ENCODE peak calls at places on chromosomes 6 and 20, in ten cellular contexts. T, C, R, A, P, S, U, I, O and X are unnamed samples.

GRCh38 chr6:87959083-87959482 is 88.6 kb upstream of the SPACA1 start:
- DNase-seq in C (no peak), S (no peak), O (no peak), P (no peak), T (no peak), I (no peak), U (no peak), A (no peak), R (no peak), X (no peak)

GRCh38 chr6:14748679-14749078 is 497.2 kb upstream of the JARID2 start:
- DNase-seq in C (no peak), T (no peak), P (no peak), O (no peak), R (no peak), S (no peak), A (no peak), I (no peak), U (no peak), X (no peak)

GRCh38 chr20:278607-279571 is 11.7 kb downstream of the C20orf96 start:
- DNase-seq in A (no peak), T (no peak), S (no peak), I (no peak), C (no peak), O (peak), R (peak), P (no peak), U (no peak), X (peak)

GRCh38 chr20:49859011-49859410 is 46.4 kb downstream of the SLC9A8 start:
- DNase-seq in A (no peak), C (no peak), T (no peak), R (no peak), S (no peak), O (no peak), U (no peak), P (no peak), I (no peak), X (no peak)

GRCh38 chr6:117676577-117677218 is 1.4 kb downstream of the NUS1 start:
- DNase-seq in U (no peak), O (no peak), P (no peak), T (peak), C (no peak), I (no peak), S (no peak), R (peak), A (no peak), X (no peak)

GRCh38 chr20:39133205-39133604 is 171.1 kb downstream of the DHX35 start:
- DNase-seq in I (no peak), U (no peak), T (no peak), P (no peak), S (no peak), C (no peak), A (no peak), R (no peak), O (no peak), X (no peak)

GRCh38 chr6:147441751-147442150 is 66.7 kb upstream of the SAMD5 start:
- DNase-seq in S (no peak), U (no peak), A (no peak), O (no peak), R (no peak), P (no peak), T (no peak), I (no peak), C (no peak), X (no peak)

GRCh38 chr6:15631380-15631913 is 31.4 kb downstream of the DTNBP1 start:
- DNase-seq in O (no peak), P (no peak), T (no peak), R (no peak), S (no peak), C (no peak), A (no peak), U (no peak), I (no peak), X (no peak)

GRCh38 chr6:684831-685636 is 7.9 kb downstream of the EXOC2 start:
- DNase-seq in S (no peak), R (no peak), A (peak), O (no peak), P (no peak), U (no peak), I (no peak), T (no peak), C (no peak), X (no peak)

GRCh38 chr6:71473908-71474307 is 185.3 kb downstream of the OGFRL1 start:
- DNase-seq in C (no peak), R (no peak), A (no peak), U (no peak), I (peak), P (no peak), O (peak), S (no peak), T (peak), X (peak)

GRCh38 chr20:33518071-33518470 is 28.2 kb downstream of the CBFA2T2 start:
- DNase-seq in P (no peak), R (peak), C (no peak), O (no peak), S (no peak), I (peak), U (no peak), T (peak), A (no peak), X (no peak)

GRCh38 chr20:63705232-63706026 is 2.3 kb downstream of the ARFRP1 start:
- DNase-seq in T (no peak), O (no peak), A (no peak), U (no peak), P (no peak), C (no peak), R (no peak), I (no peak), S (no peak), X (no peak)

GRCh38 chr6:131548441-131548840 is 24.6 kb upstream of the ARG1 start:
- DNase-seq in O (no peak), I (no peak), P (no peak), R (no peak), T (no peak), S (no peak), C (no peak), A (no peak), U (no peak), X (no peak)

GRCh38 chr20:17168026-17168612 is 58.7 kb upstream of the PCSK2 start:
- DNase-seq in I (no peak), U (no peak), S (no peak), R (no peak), O (no peak), P (no peak), C (no peak), A (no peak), T (no peak), X (no peak)

GRCh38 chr20:36950432-36951197 is 893 bp downstream of the SAMHD1 start:
- DNase-seq in I (no peak), R (peak), O (peak), P (no peak), C (no peak), U (peak), T (no peak), S (peak), A (peak), X (peak)

GRCh38 chr20:1280421-1281102 is 14.5 kb downstream of the SNPH start:
- DNase-seq in P (no peak), I (no peak), T (no peak), A (no peak), R (no peak), U (no peak), O (no peak), S (no peak), C (no peak), X (no peak)

GRCh38 chr6:109024784-109025183 is 69.9 kb downstream of the SESN1 start:
- DNase-seq in P (no peak), I (no peak), T (no peak), A (no peak), O (peak), S (no peak), R (peak), C (no peak), U (no peak), X (no peak)

GRCh38 chr6:165728196-165728595 is 65.2 kb upstream of the PDE10A start:
- DNase-seq in P (no peak), A (no peak), C (no peak), S (no peak), U (no peak), T (no peak), I (no peak), R (no peak), O (no peak), X (no peak)

GRCh38 chr6:80642452-80642851 is 536.0 kb downstream of the BCKDHB start:
- DNase-seq in A (no peak), O (no peak), U (no peak), T (no peak), C (no peak), S (no peak), P (no peak), R (no peak), I (no peak), X (no peak)

GRCh38 chr6:132364675-132365074 is 36.6 kb downstream of the MOXD1 start:
- DNase-seq in U (no peak), C (no peak), P (no peak), S (no peak), I (no peak), O (no peak), T (no peak), R (no peak), A (no peak), X (no peak)

GRCh38 chr6:116382587-116382986 is 11.8 kb downstream of the DSE start:
- DNase-seq in T (no peak), P (no peak), O (no peak), R (no peak), C (no peak), S (no peak), U (no peak), I (no peak), A (no peak), X (no peak)

GRCh38 chr20:51525241-51526104 is 17.0 kb downstream of the NFATC2 start:
- DNase-seq in S (no peak), R (no peak), U (peak), O (no peak), C (no peak), T (no peak), A (no peak), P (no peak), I (no peak), X (no peak)

GRCh38 chr6:142531727-142532126 is 229.9 kb downstream of the ADGRG6 start:
- DNase-seq in T (peak), A (no peak), P (no peak), C (no peak), R (no peak), U (no peak), I (no peak), O (no peak), S (no peak), X (no peak)

GRCh38 chr20:63137851-63138415 is 78.0 kb downstream of the YTHDF1 start:
- DNase-seq in S (no peak), R (no peak), P (no peak), A (no peak), I (no peak), O (no peak), U (no peak), C (no peak), T (no peak), X (no peak)